ENCODE peak calls at places on chromosomes 4 and X, in eight cellular contexts. U is NCI-H1105; S is activated CD4-positive, CD25-positive, alpha-beta regulatory T cell treated with anti-CD3 and anti-CD28 coated beads, Interleukin-2, amount 50 U/mL, for 72 hours; H is lower lobe of right lung; C is adipocyte; M is naive B cell; R is NCI-H774; P is activated CD8-positive, alpha-beta memory T cell treated with anti-CD3 and anti-CD28 coated beads for 48 hours. K is an unnamed sample.

GRCh38 chr4:37219251-37219650 is 25.3 kb upstream of the NWD2 start:
- DNase-seq in P (no peak), H (no peak), R (peak; percentile 36), M (no peak), S (no peak), U (peak; percentile 50), C (no peak), K (no peak)

GRCh38 chrX:134692990-134693389 is 34.7 kb upstream of the PLAC1 start:
- DNase-seq in C (no peak), M (no peak), R (no peak), S (no peak), U (no peak), P (no peak), H (no peak), K (no peak)

GRCh38 chrX:43560247-43560946 is 95.7 kb upstream of the MAOA start:
- DNase-seq in M (no peak), S (no peak), H (no peak), P (no peak), U (no peak), R (no peak), C (no peak), K (no peak)

GRCh38 chr4:154836513-154836912 is 55.4 kb downstream of the RBM46 start:
- DNase-seq in R (no peak), C (no peak), S (no peak), H (no peak), P (no peak), U (no peak), M (no peak), K (no peak)

GRCh38 chrX:104270916-104271512 is 16.3 kb upstream of the ESX1 start:
- DNase-seq in H (no peak), S (no peak), R (no peak), P (no peak), U (peak; percentile 8), M (no peak), C (peak; percentile 64), K (no peak)

GRCh38 chr4:24980064-24980690 is 50.6 kb downstream of the LGI2 start:
- DNase-seq in P (peak; percentile 20), U (peak; percentile 15), H (no peak), M (peak; percentile 42), C (peak; percentile 84), S (peak; percentile 36), R (peak; percentile 65), K (peak; percentile 19)

GRCh38 chrX:32987139-32987538 is 224.2 kb downstream of the DMD start:
- DNase-seq in H (no peak), U (no peak), P (no peak), R (no peak), M (no peak), C (no peak), S (no peak), K (no peak)

GRCh38 chrX:129831486-129831885 is 12.2 kb downstream of the ZDHHC9 start:
- DNase-seq in S (no peak), R (peak; percentile 4), H (no peak), P (no peak), C (no peak), M (no peak), U (no peak), K (no peak)

GRCh38 chr4:10730019-10730418 is 45.5 kb upstream of the CLNK start:
- DNase-seq in R (no peak), M (no peak), U (no peak), S (peak; percentile 42), C (no peak), H (no peak), P (no peak), K (peak; percentile 64)

GRCh38 chr4:119299221-119300071 is 22.5 kb downstream of the FABP2 start:
- DNase-seq in P (no peak), R (no peak), C (peak; percentile 36), S (no peak), U (no peak), H (no peak), M (peak; percentile 12), K (peak; percentile 32)

GRCh38 chr4:151801547-151802516 is 41.0 kb upstream of the GATB start:
- DNase-seq in S (peak; percentile 69), R (no peak), M (peak; percentile 26), P (peak; percentile 15), C (peak; percentile 74), H (peak; percentile 48), U (no peak), K (no peak)

K was measured in GM12878.